ENCODE peak calls at places on chromosomes 12 and 14, in four cellular contexts. Y, T, X and L are unnamed samples.

GRCh38 chr12:25482637-25483036 is 70.4 kb downstream of the LMNTD1 start:
- DNase-seq in Y (no peak), T (no peak), X (no peak), L (no peak)

GRCh38 chr14:53881161-53881846 is 75.3 kb downstream of the BMP4 start:
- DNase-seq in Y (no peak), T (peak), X (no peak), L (no peak)

GRCh38 chr12:109111775-109112491 is 4.5 kb upstream of the ACACB start:
- DNase-seq in Y (peak), T (peak), X (peak), L (peak)

GRCh38 chr12:96503971-96504370 is 14.6 kb downstream of the CFAP54 start:
- DNase-seq in Y (no peak), T (no peak), X (no peak), L (no peak)

GRCh38 chr14:75257241-75257640 is 21.4 kb upstream of the FOS start:
- DNase-seq in Y (no peak), T (no peak), X (no peak), L (no peak)

GRCh38 chr12:125142601-125143000 is 77.4 kb downstream of the AACS start:
- DNase-seq in Y (no peak), T (no peak), X (no peak), L (no peak)

GRCh38 chr14:72678360-72678759 is 215.5 kb downstream of the DPF3 start:
- DNase-seq in Y (no peak), T (no peak), X (no peak), L (no peak)

GRCh38 chr12:14769462-14769836 is 33.8 kb downstream of the WBP11 start:
- DNase-seq in Y (no peak), T (peak), X (peak), L (peak)

GRCh38 chr14:35046048-35046750 is at the start of gene FAM177A1:
- DNase-seq in Y (peak), T (peak), X (peak), L (peak)

GRCh38 chr14:90599748-90600507 is 203.1 kb downstream of the CALM1 start:
- DNase-seq in Y (no peak), T (peak), X (no peak), L (peak)

GRCh38 chr12:51403159-51403558 is 12.0 kb upstream of the GALNT6 start:
- DNase-seq in Y (no peak), T (no peak), X (no peak), L (no peak)

GRCh38 chr14:72488551-72488950 is 405.4 kb downstream of the DPF3 start:
- DNase-seq in Y (no peak), T (no peak), X (no peak), L (no peak)

GRCh38 chr12:4900327-4900726 is 9.4 kb upstream of the KCNA1 start:
- DNase-seq in Y (no peak), T (no peak), X (no peak), L (peak)

DNA sequence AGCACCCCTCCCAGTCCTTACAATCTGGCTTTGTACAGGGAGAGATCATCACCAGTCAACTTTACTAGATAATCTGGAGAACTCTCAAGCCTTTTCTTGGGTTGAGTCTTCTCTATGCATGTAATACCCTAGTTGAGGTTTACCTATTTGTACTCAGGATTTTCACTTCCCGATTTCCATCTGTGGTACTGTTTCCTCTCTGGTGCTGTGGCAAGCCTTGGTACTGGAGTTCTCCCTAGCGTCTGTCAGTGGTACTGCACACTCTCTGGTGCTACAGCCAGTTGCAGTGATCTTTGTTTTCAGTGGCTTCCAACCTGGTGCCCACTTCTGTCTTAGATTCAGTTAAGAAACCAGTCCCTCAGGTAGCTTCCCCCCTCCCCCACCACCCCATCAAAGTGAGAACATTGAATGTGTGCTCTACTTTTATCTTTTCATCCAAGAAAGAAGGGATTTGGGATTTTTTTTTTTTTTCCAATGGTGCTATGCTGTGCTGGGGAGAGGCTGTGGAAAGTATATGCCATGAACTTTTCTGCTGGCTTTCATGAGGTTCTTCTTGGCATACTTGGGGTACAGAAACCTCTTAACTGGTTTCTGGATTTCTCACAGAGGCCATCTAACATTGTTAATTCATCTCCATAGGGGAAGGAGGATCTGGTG is 69.4 kb upstream of the EVL start:
- DNase-seq in Y (peak), T (peak), X (peak), L (peak)
- TF ChIP-seq HMGXB4 in Y (no peak), T (no peak), X (no peak), L (no peak)

DNA sequence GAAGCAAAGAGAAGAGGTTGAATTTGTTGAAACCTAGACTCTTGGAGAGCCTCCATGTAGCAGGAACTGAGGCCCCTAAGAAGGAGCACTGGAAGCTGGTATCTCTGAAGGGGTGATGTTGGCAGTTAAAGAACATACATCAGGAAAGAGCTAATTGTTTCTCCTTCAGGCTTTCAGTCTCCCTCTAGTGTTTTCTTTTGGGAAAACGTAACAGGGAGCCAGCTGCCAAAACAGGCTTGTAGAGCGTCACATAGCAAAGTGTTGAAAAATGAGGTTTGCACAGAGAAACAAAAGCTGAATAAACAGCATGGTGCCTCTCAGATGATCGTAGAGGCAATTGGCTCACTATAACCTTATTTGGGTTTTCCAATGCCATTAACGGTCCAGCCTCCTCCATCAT is 46.9 kb upstream of the CAND1 start:
- DNase-seq in Y (peak), T (no peak), X (no peak), L (no peak)
- TF ChIP-seq HMGXB4 in Y (no peak), T (no peak), X (no peak), L (no peak)

DNA sequence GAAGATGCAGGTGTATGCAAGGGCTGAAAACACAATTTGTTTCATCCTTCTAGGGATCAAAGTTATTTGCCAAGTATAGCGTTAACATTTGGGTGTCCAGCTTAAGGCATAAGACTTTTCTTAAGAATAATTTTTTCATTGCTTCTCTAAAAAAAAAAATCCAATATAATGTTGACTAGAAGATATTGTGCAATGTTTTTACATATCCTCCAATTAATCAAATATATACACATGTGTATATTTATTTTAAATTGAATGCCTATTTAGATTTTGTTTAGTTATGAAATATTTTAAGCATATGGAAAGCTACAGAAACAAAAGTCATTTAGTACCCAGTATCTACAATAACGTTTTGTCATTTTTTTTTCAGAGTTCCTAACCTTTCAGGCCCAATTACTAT is 28.5 kb upstream of the KRR1 start:
- DNase-seq in Y (no peak), T (no peak), X (no peak), L (no peak)
- TF ChIP-seq HMGXB4 in Y (no peak), T (no peak), X (no peak), L (no peak)

DNA sequence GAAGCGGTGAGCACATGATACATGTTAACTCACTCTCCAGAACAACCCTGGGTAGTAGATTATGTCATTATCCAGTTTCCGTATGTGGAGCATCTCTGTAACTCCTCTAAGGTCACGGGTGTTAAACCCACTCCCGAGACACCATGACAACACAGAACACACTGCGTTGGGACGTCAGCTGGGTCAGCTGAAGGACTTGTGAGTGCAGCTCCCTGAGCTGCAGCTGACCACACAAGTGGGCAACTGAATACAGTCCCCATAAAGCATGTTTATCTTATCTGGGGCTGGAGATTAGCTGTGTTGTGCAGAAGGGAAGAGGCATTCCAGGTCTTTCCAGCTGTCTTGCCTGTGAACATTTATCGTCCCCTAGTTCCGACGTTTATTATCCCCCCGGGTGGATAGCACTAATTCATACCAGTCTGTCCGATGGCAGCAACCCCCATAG is 211.5 kb downstream of the CHST11 start:
- DNase-seq in Y (peak), T (no peak), X (no peak), L (no peak)
- TF ChIP-seq HMGXB4 in Y (no peak), T (no peak), X (no peak), L (no peak)

GRCh38 chr12:54701940-54702592 is 53.9 kb upstream of the DCD start:
- DNase-seq in Y (peak), T (peak), X (no peak), L (peak)
- TF ChIP-seq HMGXB4 in Y (no peak), T (no peak), X (no peak), L (no peak)

DNA sequence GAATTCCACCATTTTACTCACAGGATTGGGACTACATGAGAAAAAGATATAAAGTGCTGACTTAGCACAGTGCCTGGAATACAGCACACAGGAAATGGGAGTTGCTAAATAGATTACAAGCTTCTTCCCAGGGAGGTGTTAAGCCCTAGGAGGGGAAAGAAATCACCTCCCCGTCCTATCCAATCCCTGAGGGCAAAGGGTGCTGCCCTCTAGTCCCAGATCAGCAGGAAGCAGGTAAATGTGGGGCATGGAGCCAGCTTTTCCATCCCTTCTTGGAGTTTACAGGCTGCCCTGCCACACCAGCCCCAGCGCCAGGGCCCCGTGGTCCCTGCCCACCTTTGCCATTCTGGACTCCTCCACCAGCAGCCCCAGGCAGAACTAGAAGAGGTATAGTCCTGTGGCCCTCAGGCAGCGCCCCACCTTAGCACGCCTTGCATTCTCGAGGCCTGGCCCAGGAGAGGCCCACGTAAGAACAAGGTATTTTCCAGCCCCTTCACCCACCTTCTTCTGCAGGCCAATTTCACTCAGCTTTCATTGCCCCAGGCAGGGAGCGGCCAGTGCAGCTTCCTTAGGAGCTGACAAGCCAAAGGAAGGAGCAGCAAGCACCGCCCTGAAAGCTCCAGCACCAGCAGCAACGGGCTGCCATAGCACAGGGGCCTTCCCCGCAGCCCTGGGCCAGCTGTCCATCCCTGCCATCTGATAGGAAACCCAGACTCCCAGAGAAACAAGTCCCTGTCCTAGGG is 28.8 kb upstream of the RPLP0 start:
- DNase-seq in Y (no peak), T (no peak), X (peak), L (no peak)
- TF ChIP-seq HMGXB4 in Y (no peak), T (no peak), X (no peak), L (no peak)

DNA sequence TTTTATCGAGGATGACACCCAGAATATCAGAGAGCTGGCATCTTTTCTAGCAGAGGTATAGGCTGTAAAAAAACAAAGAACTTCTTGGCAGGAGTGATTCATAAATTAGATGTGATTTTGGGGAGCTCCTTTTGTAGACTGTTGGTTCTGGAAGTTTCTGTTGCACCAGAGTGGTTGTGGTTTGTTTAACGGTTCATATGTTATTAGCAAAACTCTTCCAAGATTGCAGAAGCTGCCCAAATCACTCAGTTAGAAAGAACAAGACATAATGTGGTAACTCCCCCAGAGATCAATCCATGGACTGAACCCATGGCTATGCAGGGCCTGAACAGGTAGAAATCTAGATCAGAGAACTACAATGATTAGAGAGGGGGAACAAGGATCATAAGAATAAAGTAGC is 6.7 kb upstream of the RNASE10 start:
- DNase-seq in Y (no peak), T (no peak), X (no peak), L (no peak)
- TF ChIP-seq HMGXB4 in Y (no peak), T (no peak), X (no peak), L (no peak)